ENCODE peak calls at places on chromosomes 16 and 17, in six cellular contexts. E, V, F, N, J and Q are unnamed samples. For H3K4me1, the result is how much of the 10 kb centered on the place peaks cover.

GRCh38 chr17:29588017-29588557 is 1.4 kb downstream of the GIT1 start:
- DNase-seq in E (no peak), V (no peak), F (no peak), N (no peak), J (no peak), Q (no peak)

GRCh38 chr16:524274-525011 is 3.1 kb upstream of the CAPN15 start:
- DNase-seq in E (no peak), V (no peak), F (no peak), N (no peak), J (no peak), Q (peak)

GRCh38 chr17:18025596-18026407 is 13.2 kb downstream of the ATPAF2 start:
- DNase-seq in E (no peak), V (peak), F (no peak), N (no peak), J (no peak), Q (no peak)

GRCh38 chr16:82033006-82033405 is 2.0 kb upstream of the HSD17B2 start:
- DNase-seq in E (peak), V (no peak), F (peak), N (peak), J (no peak), Q (no peak)

GRCh38 chr17:63945851-63946439 is 13.8 kb upstream of the CD79B start:
- DNase-seq in E (no peak), V (no peak), F (no peak), N (no peak), J (no peak), Q (no peak)

GRCh38 chr16:194516-194915 is 14.3 kb downstream of the HBQ1 start:
- DNase-seq in E (no peak), V (peak), F (no peak), N (no peak), J (no peak), Q (no peak)

GRCh38 chr16:81483970-81484595 is 39.5 kb downstream of the CMIP start:
- DNase-seq in E (no peak), V (no peak), F (no peak), N (no peak), J (no peak), Q (no peak)

GRCh38 chr17:2056221-2057129 is 1.6 kb downstream of the HIC1 start:
- DNase-seq in E (no peak), V (peak), F (no peak), N (no peak), J (no peak), Q (peak)

GRCh38 chr17:27929990-27930389 is 36.8 kb upstream of the LYRM9 start:
- DNase-seq in E (no peak), V (peak), F (no peak), N (no peak), J (no peak), Q (no peak)

GRCh38 chr16:89293276-89294143 is 76.0 kb downstream of the ZNF778 start:
- DNase-seq in E (no peak), V (no peak), F (no peak), N (no peak), J (no peak), Q (peak)

GRCh38 chr17:79990051-79990592 is 45.5 kb downstream of the TBC1D16 start:
- DNase-seq in E (peak), V (peak), F (no peak), N (peak), J (no peak), Q (no peak)

GRCh38 chr17:79991924-79992656 is 43.6 kb downstream of the TBC1D16 start:
- DNase-seq in E (peak), V (peak), F (no peak), N (no peak), J (peak), Q (peak)

GRCh38 chr17:79992657-79993389 is 42.8 kb downstream of the TBC1D16 start:
- DNase-seq in E (no peak), V (no peak), F (no peak), N (no peak), J (no peak), Q (no peak)

GRCh38 chr17:79990704-79991103 is 45.0 kb downstream of the TBC1D16 start:
- DNase-seq in E (no peak), V (no peak), F (no peak), N (no peak), J (no peak), Q (no peak)

DNA sequence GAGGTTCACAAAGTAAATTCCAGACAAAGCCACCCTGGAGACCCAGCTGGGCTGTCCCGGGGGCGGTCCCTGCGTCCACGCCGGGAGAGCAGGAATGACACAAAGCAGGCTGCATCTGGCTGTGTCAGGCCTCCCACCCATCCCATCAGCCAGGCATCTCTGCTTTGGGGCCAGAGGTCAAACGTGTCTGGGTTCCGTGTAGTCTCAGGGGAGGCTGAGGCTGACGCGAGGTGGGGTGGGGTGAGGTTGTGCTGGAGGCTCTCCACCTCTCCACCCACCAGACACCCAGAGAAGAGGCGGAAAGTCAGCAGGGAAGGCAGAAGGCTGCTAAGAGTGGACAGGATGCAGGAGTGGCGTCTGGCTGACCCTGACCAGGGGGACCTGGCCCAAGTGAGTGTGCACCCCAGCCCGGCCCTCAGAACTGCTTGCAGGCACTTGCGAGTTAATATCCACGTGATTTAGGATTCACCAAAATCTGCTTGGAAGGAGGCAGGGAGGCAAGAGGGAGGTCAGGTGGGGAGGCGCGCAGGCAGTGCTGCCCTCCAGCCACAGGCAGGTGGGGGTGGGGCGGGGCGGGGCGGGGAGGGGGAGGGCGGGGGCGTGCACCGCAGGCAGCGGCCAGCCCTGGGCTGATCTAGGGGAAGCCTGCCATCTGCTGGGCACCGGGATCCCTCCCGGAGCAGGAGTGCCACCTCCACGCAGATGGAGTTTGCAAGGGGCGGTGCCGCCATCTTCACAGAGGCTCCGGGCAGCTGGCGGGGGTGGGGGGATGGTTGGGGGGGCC is 44.3 kb downstream of the TBC1D16 start:
- DNase-seq in E (peak), V (peak), F (peak), N (peak), J (peak), Q (peak)
- H3K27ac ChIP-seq in E (peak), V (no peak), F (no peak), N (peak), J (peak), Q (no peak)

GRCh38 chr17:50588391-50589111 is 28.0 kb downstream of the CACNA1G start:
- DNase-seq in E (no peak), V (peak), F (no peak), N (no peak), J (peak), Q (no peak)

GRCh38 chr17:50587571-50587970 is 27.1 kb downstream of the CACNA1G start:
- DNase-seq in E (no peak), V (no peak), F (no peak), N (no peak), J (no peak), Q (no peak)

GRCh38 chr17:50591338-50591737 is 30.8 kb downstream of the CACNA1G start:
- DNase-seq in E (no peak), V (no peak), F (no peak), N (no peak), J (no peak), Q (no peak)

GRCh38 chr17:50586421-50587247 is 26.1 kb downstream of the CACNA1G start:
- DNase-seq in E (no peak), V (no peak), F (no peak), N (no peak), J (no peak), Q (no peak)

GRCh38 chr17:50589112-50589712 is 28.7 kb downstream of the CACNA1G start:
- DNase-seq in E (no peak), V (peak), F (no peak), N (no peak), J (no peak), Q (no peak)
- H3K4me1 ChIP-seq in E (under half), V (half or more), F (under half), N (under half), J (half or more), Q (under half)

GRCh38 chr16:24766057-24766456 is 36.6 kb downstream of the TNRC6A start:
- DNase-seq in E (no peak), V (no peak), F (no peak), N (no peak), J (no peak), Q (no peak)
- H3K27ac ChIP-seq in E (no peak), V (no peak), F (no peak), N (no peak), J (no peak), Q (no peak)

GRCh38 chr17:69761767-69762321 is 313.2 kb upstream of the KCNJ16 start:
- DNase-seq in E (no peak), V (peak), F (no peak), N (no peak), J (no peak), Q (no peak)

GRCh38 chr17:69763503-69763902 is 311.5 kb upstream of the KCNJ16 start:
- DNase-seq in E (no peak), V (peak), F (no peak), N (no peak), J (no peak), Q (no peak)

GRCh38 chr17:69762766-69763165 is 312.3 kb upstream of the KCNJ16 start:
- DNase-seq in E (no peak), V (no peak), F (no peak), N (no peak), J (no peak), Q (no peak)

GRCh38 chr17:69761011-69761410 is 314.0 kb upstream of the KCNJ16 start:
- DNase-seq in E (no peak), V (no peak), F (no peak), N (no peak), J (no peak), Q (no peak)

GRCh38 chr17:69762359-69762758 is 312.7 kb upstream of the KCNJ16 start:
- DNase-seq in E (no peak), V (no peak), F (no peak), N (no peak), J (no peak), Q (no peak)
- H3K4me1 ChIP-seq in E (under half), V (under half), F (under half), N (under half), J (under half), Q (under half)

DNA sequence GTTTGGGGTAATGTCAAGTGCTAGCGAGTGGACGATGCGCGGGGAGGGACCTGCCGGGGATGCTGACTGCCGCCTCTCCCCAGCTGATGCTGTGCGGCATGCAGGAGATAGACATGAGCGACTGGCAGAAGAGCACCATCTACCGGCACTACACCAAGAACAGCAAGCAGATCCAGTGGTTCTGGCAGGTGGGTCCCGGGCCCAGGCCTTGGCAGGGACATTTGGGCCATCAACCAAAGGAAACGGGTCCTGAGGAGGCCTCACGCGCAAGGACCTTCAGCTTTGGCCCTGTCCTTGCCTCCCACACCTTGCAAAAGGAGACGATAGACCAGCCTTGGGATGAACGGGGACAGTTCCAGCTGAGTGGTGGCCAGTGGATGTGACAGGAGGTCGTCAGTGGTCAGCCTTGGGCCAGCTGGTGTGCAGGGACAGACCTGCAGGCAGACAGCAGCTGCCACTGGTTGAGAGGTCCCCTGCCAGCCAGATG is 13.6 kb upstream of the CLEC18A start:
- DNase-seq in E (no peak), V (no peak), F (no peak), N (no peak), J (no peak), Q (no peak)
- H3K27ac ChIP-seq in E (no peak), V (no peak), F (no peak), N (no peak), J (no peak), Q (no peak)

DNA sequence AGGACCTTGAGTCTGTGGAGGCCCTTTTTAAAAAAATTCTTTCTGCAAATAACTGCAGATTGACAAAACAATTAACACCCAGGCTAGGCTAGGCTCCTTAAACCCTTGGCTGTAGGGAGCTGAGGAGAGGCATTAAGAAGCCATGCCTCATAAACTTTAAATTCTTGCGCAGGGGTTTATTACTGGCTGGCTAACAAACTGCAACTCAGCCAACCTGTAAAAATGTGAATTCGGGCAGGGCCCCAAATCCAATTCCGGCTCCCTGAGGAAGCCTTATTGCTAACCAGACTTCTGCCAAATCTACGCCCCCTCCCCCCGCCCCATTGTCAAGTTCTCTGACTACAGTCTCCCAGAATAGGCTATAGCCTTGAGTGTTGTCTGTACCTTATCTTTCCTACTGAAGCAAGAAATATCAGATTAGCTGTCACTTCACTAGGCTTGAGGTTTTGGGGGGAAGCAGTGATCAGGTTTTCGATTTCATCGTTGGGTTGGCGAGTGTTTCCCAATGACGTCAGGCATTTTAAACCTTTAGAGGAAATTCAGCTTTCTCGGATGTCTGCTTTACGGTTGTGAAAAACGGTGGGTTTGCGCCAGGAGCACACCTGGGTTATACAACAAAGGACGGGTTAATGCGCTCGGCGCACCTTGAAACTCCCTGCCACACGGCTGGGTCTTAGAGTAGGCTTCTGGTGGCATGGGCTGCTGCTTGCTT is 2.0 kb downstream of the CDH3 start:
- DNase-seq in E (no peak), V (no peak), F (no peak), N (no peak), J (no peak), Q (no peak)
- H3K4me1 ChIP-seq in E (under half), V (under half), F (under half), N (under half), J (under half), Q (under half)

DNA sequence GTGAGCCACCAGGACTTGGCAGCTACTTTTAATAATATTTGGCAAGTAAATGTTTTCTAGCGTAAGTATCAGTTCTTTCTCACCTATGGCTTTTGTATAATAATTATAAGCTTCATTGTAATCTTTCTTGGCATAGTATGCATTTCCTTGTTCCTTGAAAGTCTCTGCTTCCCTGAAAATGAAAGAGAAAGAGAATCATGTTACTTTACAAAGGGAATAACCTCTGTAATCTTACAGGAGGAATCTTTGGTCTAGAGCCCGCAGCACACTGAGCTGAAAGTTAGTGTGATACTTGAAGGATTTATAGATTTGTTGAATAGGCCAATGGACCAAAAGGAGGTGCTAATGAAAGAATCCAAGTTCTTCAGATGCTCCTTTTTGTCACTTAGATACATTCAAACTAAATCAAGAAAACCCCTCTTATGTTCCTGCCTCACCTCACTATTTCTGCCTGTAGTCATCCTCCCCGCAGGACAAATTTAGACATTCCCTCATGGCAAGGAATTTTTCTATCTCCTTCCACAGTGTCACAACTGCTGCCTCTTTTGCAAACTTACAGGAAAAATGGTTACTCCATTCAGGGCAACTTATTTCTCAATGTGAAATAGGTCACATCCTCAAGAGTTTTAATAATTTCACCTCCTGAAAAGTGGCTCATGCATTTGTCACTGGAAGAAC is 16.7 kb downstream of the DNAJC7 start:
- DNase-seq in E (no peak), V (no peak), F (no peak), N (peak), J (no peak), Q (no peak)
- H3K27ac ChIP-seq in E (peak), V (no peak), F (no peak), N (peak), J (peak), Q (peak)